ENCODE peak calls at places on chromosomes 11 and 22, in eight cellular contexts. S, X, Z, A, R, P, F and D are unnamed samples.

GRCh38 chr11:1229471-1230120 is 6.7 kb downstream of the MUC5B start:
- DNase-seq in X (no peak), R (peak), F (peak), S (no peak), A (no peak), Z (no peak), P (peak), D (peak)

GRCh38 chr11:129976371-129976770 is 26.3 kb downstream of the PRDM10 start:
- DNase-seq in F (no peak), P (no peak), Z (no peak), S (no peak), X (no peak), A (no peak), R (no peak), D (no peak)

GRCh38 chr11:69041516-69041915 is 7.2 kb upstream of the TPCN2 start:
- DNase-seq in A (no peak), Z (peak), P (no peak), S (no peak), R (no peak), X (no peak), F (no peak), D (no peak)

GRCh38 chr11:94193288-94193687 is 64.6 kb downstream of the PANX1 start:
- DNase-seq in R (peak), Z (peak), X (no peak), A (peak), F (no peak), S (no peak), P (no peak), D (no peak)

GRCh38 chr22:44523981-44524759 is 26.1 kb upstream of the RTL6 start:
- DNase-seq in F (no peak), X (no peak), S (peak), A (no peak), P (no peak), Z (peak), R (no peak), D (peak)

GRCh38 chr11:110100476-110101240 is 7.5 kb downstream of the ZC3H12C start:
- DNase-seq in X (no peak), R (no peak), P (no peak), S (no peak), Z (no peak), A (peak), F (no peak), D (no peak)

GRCh38 chr11:73275381-73275750 is 3.2 kb downstream of the P2RY6 start:
- DNase-seq in F (no peak), Z (no peak), X (no peak), S (no peak), A (no peak), R (no peak), P (peak), D (peak)

GRCh38 chr11:73838443-73839122 is 38.1 kb downstream of the COA4 start:
- DNase-seq in S (no peak), F (no peak), P (no peak), X (no peak), Z (peak), A (no peak), R (no peak), D (no peak)

GRCh38 chr11:64400096-64400495 is 41.1 kb downstream of the RPS6KA4 start:
- DNase-seq in Z (no peak), P (no peak), A (no peak), S (no peak), X (no peak), F (no peak), R (no peak), D (no peak)

GRCh38 chr11:680970-681369 is 14.1 kb downstream of the DEAF1 start:
- DNase-seq in A (no peak), P (no peak), X (no peak), R (no peak), Z (no peak), F (no peak), S (no peak), D (no peak)

GRCh38 chr11:129143335-129143734 is 48.8 kb downstream of the ARHGAP32 start:
- DNase-seq in R (peak), S (peak), P (peak), A (peak), X (peak), Z (peak), F (peak), D (peak)

GRCh38 chr11:86947541-86947940 is 7.7 kb downstream of the FZD4 start:
- DNase-seq in S (no peak), R (no peak), F (no peak), Z (peak), P (no peak), X (no peak), A (peak), D (no peak)

GRCh38 chr11:15127341-15127740 is 12.6 kb downstream of the INSC start:
- DNase-seq in S (no peak), P (no peak), R (no peak), X (no peak), F (no peak), A (no peak), Z (peak), D (no peak)

GRCh38 chr22:20116376-20116950 is 559 bp downstream of the RANBP1 start:
- DNase-seq in R (peak), A (no peak), F (no peak), P (no peak), S (no peak), Z (no peak), X (no peak), D (no peak)

GRCh38 chr11:65378928-65379638 is 3.4 kb downstream of the SLC25A45 start:
- DNase-seq in F (no peak), A (no peak), X (no peak), P (no peak), Z (no peak), S (no peak), R (no peak), D (no peak)

GRCh38 chr11:19777032-19777341 is 64.3 kb downstream of the NAV2 start:
- DNase-seq in P (no peak), Z (no peak), A (no peak), F (peak), S (peak), R (peak), X (no peak), D (no peak)

GRCh38 chr11:103624708-103625623 is 411.5 kb upstream of the DDI1 start:
- DNase-seq in S (no peak), P (no peak), X (no peak), Z (peak), F (no peak), R (no peak), A (peak), D (no peak)

GRCh38 chr11:2451916-2452694 is 7.3 kb downstream of the KCNQ1 start:
- DNase-seq in A (no peak), S (peak), Z (no peak), P (no peak), X (no peak), F (peak), R (peak), D (no peak)

GRCh38 chr11:27722117-27722844 is 22.0 kb upstream of the BDNF start:
- DNase-seq in R (no peak), A (peak), S (no peak), F (peak), Z (peak), X (no peak), P (no peak), D (no peak)

GRCh38 chr22:44620129-44620840 is 81.7 kb upstream of the PRR5 start:
- DNase-seq in Z (peak), R (peak), F (peak), P (peak), S (peak), A (peak), X (no peak), D (peak)

GRCh38 chr11:133821776-133822175 is 23.5 kb downstream of the SPATA19 start:
- DNase-seq in F (peak), Z (no peak), A (no peak), X (peak), P (no peak), R (peak), S (no peak), D (peak)

GRCh38 chr11:59283825-59284772 is 71.4 kb upstream of the MPEG1 start:
- DNase-seq in R (no peak), X (peak), A (peak), Z (peak), S (no peak), P (no peak), F (peak), D (peak)

GRCh38 chr11:1839924-1840779 is 1.4 kb downstream of the TNNI2 start:
- DNase-seq in P (no peak), R (peak), Z (no peak), F (peak), A (no peak), X (no peak), S (no peak), D (no peak)

GRCh38 chr11:112962854-112963367 is 1.7 kb downstream of the NCAM1 start:
- DNase-seq in P (peak), X (no peak), A (no peak), F (peak), S (peak), R (peak), Z (no peak), D (no peak)
- TF ChIP-seq POLR2A in P (no peak), X (no peak), A (no peak), F (no peak), S (no peak), R (no peak), Z (no peak), D (no peak)

GRCh38 chr22:38348751-38349496 is 31.7 kb upstream of the CSNK1E start:
- DNase-seq in R (no peak), X (no peak), P (peak), Z (no peak), A (no peak), S (no peak), F (no peak), D (no peak)
- TF ChIP-seq POLR2A in R (no peak), X (no peak), P (no peak), Z (no peak), A (no peak), S (no peak), F (no peak), D (no peak)

DNA sequence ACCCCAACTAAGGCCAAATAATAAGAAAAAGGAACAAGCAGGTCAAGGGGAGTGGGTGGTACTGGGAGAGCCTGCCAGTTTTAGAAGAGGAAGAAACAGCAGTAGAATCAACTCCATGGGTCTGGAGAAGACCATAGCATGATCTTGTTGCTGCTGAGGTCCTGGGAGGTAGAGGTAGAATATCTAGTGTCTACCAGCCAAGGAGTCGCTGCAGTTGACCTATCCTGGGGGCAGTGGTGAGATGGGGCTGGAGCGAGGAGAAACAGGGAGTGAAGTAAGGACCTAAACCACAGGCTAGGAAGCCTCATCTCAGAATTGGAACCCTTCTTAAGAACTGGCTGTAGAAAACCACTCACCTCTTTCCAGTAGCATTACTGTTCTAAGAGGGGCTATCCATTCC is 8.0 kb downstream of the ROBO4 start:
- DNase-seq in A (no peak), R (no peak), S (no peak), F (no peak), P (no peak), Z (no peak), X (no peak), D (no peak)
- TF ChIP-seq POLR2A in A (peak), R (no peak), S (no peak), F (no peak), P (no peak), Z (no peak), X (no peak), D (no peak)

DNA sequence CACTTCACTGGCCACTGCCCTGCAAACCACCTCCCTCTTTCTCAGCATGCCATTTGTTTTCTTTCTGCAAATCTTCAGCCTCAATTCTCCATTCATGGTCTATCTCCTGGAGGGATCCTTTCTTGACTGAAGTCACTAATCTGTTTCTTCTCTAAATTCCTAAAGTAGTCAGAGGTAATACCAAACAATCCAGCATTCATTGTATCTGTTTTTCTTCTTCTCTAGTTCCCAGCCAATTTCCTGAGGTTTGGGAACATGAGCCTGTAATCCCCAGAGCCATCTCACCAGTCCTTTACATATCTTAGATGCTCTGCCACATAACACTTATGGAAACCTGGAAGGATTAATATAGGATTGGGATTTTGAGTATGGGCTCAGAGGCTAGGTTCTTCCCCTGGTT is 86.5 kb downstream of the MICAL2 start:
- DNase-seq in R (no peak), F (no peak), A (no peak), Z (no peak), P (no peak), S (no peak), X (no peak), D (peak)
- TF ChIP-seq POLR2A in R (no peak), F (no peak), A (no peak), Z (no peak), P (no peak), S (no peak), X (no peak), D (no peak)

DNA sequence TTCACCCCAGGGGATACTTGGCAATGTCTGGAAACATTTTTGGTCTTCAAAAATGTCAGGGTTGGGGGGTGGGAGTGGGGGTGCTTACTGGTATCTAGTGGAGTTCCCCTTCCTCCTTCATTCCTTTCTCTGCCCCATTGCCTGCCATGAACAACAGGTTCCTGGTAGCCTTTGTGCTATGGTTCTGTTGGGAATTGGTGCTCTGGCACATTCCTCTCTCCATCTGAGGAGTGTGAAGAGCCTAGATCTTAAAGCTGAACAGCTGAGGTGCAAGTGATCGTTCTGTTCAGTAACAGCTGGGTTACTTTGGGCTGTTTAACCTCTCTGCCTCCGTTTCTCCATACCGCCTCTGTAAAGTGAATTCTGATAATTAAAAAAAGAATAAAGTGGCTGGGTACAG is 64.3 kb downstream of the C22orf31 start:
- DNase-seq in Z (no peak), A (no peak), S (no peak), R (no peak), P (no peak), F (no peak), X (no peak), D (no peak)
- TF ChIP-seq POLR2A in Z (no peak), A (no peak), S (no peak), R (no peak), P (no peak), F (no peak), X (no peak), D (no peak)